ENCODE peak calls at places on chromosomes 16 and 17, in nine cellular contexts. T, Q, F, H, P, N, A, Z and W are unnamed samples.

GRCh38 chr17:57739402-57740224 is 5.5 kb downstream of the CCDC182 start:
- DNase-seq in T (no peak), Q (no peak), F (no peak), H (no peak), P (no peak), N (no peak), A (peak), Z (peak), W (peak)

GRCh38 chr16:1580956-1581355 is 30.9 kb downstream of the IFT140 start:
- DNase-seq in T (no peak), Q (no peak), F (no peak), H (no peak), P (no peak), N (no peak), A (no peak), Z (peak), W (no peak)

GRCh38 chr17:48989100-48989499 is 8.1 kb upstream of the IGF2BP1 start:
- DNase-seq in T (no peak), Q (no peak), F (no peak), H (no peak), P (no peak), N (no peak), A (no peak), Z (no peak), W (no peak)

GRCh38 chr16:52376677-52377300 is 170.2 kb downstream of the TOX3 start:
- DNase-seq in T (no peak), Q (no peak), F (no peak), H (no peak), P (no peak), N (no peak), A (no peak), Z (no peak), W (no peak)

GRCh38 chr17:4180791-4181190 is 37.8 kb downstream of the CYB5D2 start:
- DNase-seq in T (no peak), Q (no peak), F (no peak), H (no peak), P (no peak), N (peak), A (no peak), Z (no peak), W (no peak)

GRCh38 chr17:5888811-5889210 is 181.4 kb upstream of the WSCD1 start:
- DNase-seq in T (no peak), Q (no peak), F (no peak), H (no peak), P (no peak), N (peak), A (no peak), Z (no peak), W (peak)

GRCh38 chr17:27320222-27320560 is 26.3 kb downstream of the WSB1 start:
- DNase-seq in T (no peak), Q (no peak), F (no peak), H (no peak), P (no peak), N (no peak), A (no peak), Z (no peak), W (no peak)

GRCh38 chr16:70430667-70431536 is 8.0 kb downstream of the ST3GAL2 start:
- DNase-seq in T (no peak), Q (no peak), F (no peak), H (peak), P (no peak), N (no peak), A (peak), Z (no peak), W (peak)

GRCh38 chr17:83080641-83081560 is 1.5 kb downstream of the METRNL start:
- DNase-seq in T (no peak), Q (no peak), F (no peak), H (no peak), P (no peak), N (no peak), A (peak), Z (no peak), W (peak)

GRCh38 chr16:66480265-66481080 is 53.4 kb downstream of the BEAN1 start:
- DNase-seq in T (no peak), Q (no peak), F (no peak), H (no peak), P (no peak), N (no peak), A (no peak), Z (no peak), W (no peak)

GRCh38 chr17:3770471-3770870 is 30.5 kb downstream of the ITGAE start:
- DNase-seq in T (no peak), Q (no peak), F (no peak), H (no peak), P (no peak), N (no peak), A (peak), Z (no peak), W (no peak)

GRCh38 chr16:49620868-49621239 is 235.1 kb downstream of the ZNF423 start:
- DNase-seq in T (no peak), Q (no peak), F (no peak), H (no peak), P (no peak), N (no peak), A (no peak), Z (no peak), W (no peak)

GRCh38 chr17:72618018-72618509 is 474.4 kb downstream of the SLC39A11 start:
- DNase-seq in T (peak), Q (no peak), F (no peak), H (peak), P (no peak), N (no peak), A (peak), Z (no peak), W (peak)

GRCh38 chr16:81505011-81505660 is 60.5 kb downstream of the CMIP start:
- DNase-seq in T (no peak), Q (no peak), F (no peak), H (no peak), P (no peak), N (no peak), A (no peak), Z (no peak), W (peak)

GRCh38 chr16:2299915-2300192 is 31.9 kb upstream of the RNPS1 start:
- DNase-seq in T (no peak), Q (no peak), F (no peak), H (no peak), P (no peak), N (no peak), A (no peak), Z (no peak), W (no peak)

GRCh38 chr17:29368926-29369325 is 21.2 kb upstream of the TAOK1 start:
- DNase-seq in T (peak), Q (no peak), F (no peak), H (no peak), P (no peak), N (peak), A (no peak), Z (no peak), W (no peak)